ENCODE peak calls at places on chromosomes 7 and 10, in four cellular contexts. V is RKO, D is GM23248, M is T-helper 9 cell. T is an unnamed sample.

GRCh38 chr7:21603972-21604749 is 61.3 kb downstream of the DNAH11 start:
- DNase-seq in V (no peak), D (no peak), M (no peak), T (peak; percentile 21)

GRCh38 chr7:80859272-80859970 is 59.4 kb downstream of the SEMA3C start:
- DNase-seq in V (no peak), D (peak; percentile 80), M (no peak), T (peak; percentile 65)

GRCh38 chr10:112634096-112634830 is 187.2 kb downstream of the VTI1A start:
- DNase-seq in V (no peak), D (peak; percentile 51), M (no peak), T (peak; percentile 64)

GRCh38 chr7:117111532-117111931 is 158.2 kb downstream of the ST7 start:
- DNase-seq in V (no peak), D (no peak), M (no peak), T (no peak)

GRCh38 chr10:63766766-63767505 is 245.7 kb downstream of the REEP3 start:
- DNase-seq in V (no peak), D (peak; percentile 67), M (no peak), T (no peak)

GRCh38 chr7:68542831-68543230 is 1055.4 kb upstream of the AUTS2 start:
- DNase-seq in V (no peak), D (no peak), M (no peak), T (no peak)

GRCh38 chr10:103540722-103541121 is 47.2 kb downstream of the NEURL1 start:
- DNase-seq in V (no peak), D (no peak), M (no peak), T (peak; percentile 73)

GRCh38 chr7:139035588-139036353 is at the start of gene ZC3HAV1L:
- DNase-seq in V (peak; percentile 66), D (peak; percentile 82), M (peak; percentile 11), T (peak; percentile 34)

GRCh38 chr7:44073664-44074348 is 8.4 kb upstream of the PGAM2 start:
- DNase-seq in V (peak; percentile 39), D (peak; percentile 86), M (no peak), T (peak; percentile 84)

GRCh38 chr7:55048221-55048859 is 29.5 kb downstream of the EGFR start:
- DNase-seq in V (no peak), D (no peak), M (no peak), T (peak; percentile 44)

GRCh38 chr10:18984531-18984930 is 64.1 kb upstream of the MALRD1 start:
- DNase-seq in V (no peak), D (no peak), M (no peak), T (no peak)

GRCh38 chr7:138205614-138206150 is 129.4 kb downstream of the AKR1D1 start:
- DNase-seq in V (no peak), D (no peak), M (no peak), T (no peak)

GRCh38 chr7:41035788-41036187 is 667.1 kb downstream of the INHBA start:
- DNase-seq in V (no peak), D (no peak), M (no peak), T (no peak)

GRCh38 chr7:41817386-41817785 is 114.5 kb upstream of the INHBA start:
- DNase-seq in V (no peak), D (peak; percentile 80), M (no peak), T (peak; percentile 94)

GRCh38 chr10:124996854-124997215 is 54.9 kb downstream of the ZRANB1 start:
- DNase-seq in V (no peak), D (no peak), M (no peak), T (no peak)

GRCh38 chr7:143345428-143345900 is 17.0 kb downstream of the FAM131B start:
- DNase-seq in V (no peak), D (peak; percentile 52), M (peak; percentile 49), T (no peak)

GRCh38 chr7:44716205-44716604 is 32.4 kb upstream of the ZMIZ2 start:
- DNase-seq in V (no peak), D (no peak), M (no peak), T (no peak)

GRCh38 chr7:117169907-117170306 is 153.0 kb downstream of the WNT2 start:
- DNase-seq in V (no peak), D (no peak), M (no peak), T (peak; percentile 92)

T was measured in M059J.